ENCODE peak calls at places on chromosome 1, in nine cellular contexts. J, N, M, K, S, E, T, X and Q are unnamed samples.

GRCh38 chr1:41341756-41342562 is 19.3 kb upstream of the FOXO6 start:
- DNase-seq in J (peak; percentile 51), N (no peak), M (no peak), K (no peak), S (no peak), E (no peak), T (peak; percentile 67), X (peak; percentile 56), Q (no peak)

GRCh38 chr1:186059752-186060151 is 315.3 kb downstream of the TPR start:
- DNase-seq in J (no peak), N (no peak), M (no peak), K (no peak), S (no peak), E (no peak), T (no peak), X (no peak), Q (no peak)

GRCh38 chr1:211932581-211933010 is 102.0 kb upstream of the LPGAT1 start:
- DNase-seq in J (no peak), N (no peak), M (no peak), K (no peak), S (no peak), E (no peak), T (no peak), X (no peak), Q (no peak)

GRCh38 chr1:207021876-207022596 is 10.5 kb downstream of the C1orf116 start:
- DNase-seq in J (no peak), N (no peak), M (no peak), K (no peak), S (no peak), E (no peak), T (no peak), X (no peak), Q (peak; percentile 40)

GRCh38 chr1:207499573-207499972 is 3.6 kb downstream of the CR1 start:
- DNase-seq in J (peak; percentile 71), N (no peak), M (no peak), K (no peak), S (peak; percentile 55), E (peak; percentile 66), T (peak; percentile 81), X (peak; percentile 74), Q (peak; percentile 82)

GRCh38 chr1:207282049-207282448 is 39.4 kb upstream of the CD55 start:
- DNase-seq in J (no peak), N (no peak), M (no peak), K (no peak), S (no peak), E (no peak), T (no peak), X (no peak), Q (no peak)

GRCh38 chr1:156608981-156609380 is 7.7 kb upstream of the GPATCH4 start:
- DNase-seq in J (no peak), N (no peak), M (no peak), K (no peak), S (no peak), E (no peak), T (peak; percentile 51), X (peak; percentile 43), Q (no peak)

GRCh38 chr1:174160109-174160473 is 771 bp downstream of the RABGAP1L start:
- DNase-seq in J (peak; percentile 77), N (peak; percentile 32), M (no peak), K (peak; percentile 73), S (peak; percentile 37), E (peak; percentile 61), T (peak; percentile 66), X (peak; percentile 80), Q (peak; percentile 48)

GRCh38 chr1:51961954-51962353 is 28.5 kb downstream of the RAB3B start:
- DNase-seq in J (no peak), N (no peak), M (no peak), K (no peak), S (no peak), E (no peak), T (no peak), X (no peak), Q (no peak)

GRCh38 chr1:98119793-98120192 is 199.0 kb upstream of the DPYD start:
- DNase-seq in J (no peak), N (no peak), M (no peak), K (no peak), S (no peak), E (no peak), T (peak; percentile 27), X (no peak), Q (no peak)

GRCh38 chr1:90561384-90561783 is 155.7 kb downstream of the BARHL2 start:
- DNase-seq in J (no peak), N (no peak), M (no peak), K (no peak), S (no peak), E (no peak), T (no peak), X (no peak), Q (no peak)

GRCh38 chr1:90561926-90562325 is 155.2 kb downstream of the BARHL2 start:
- DNase-seq in J (no peak), N (no peak), M (peak; percentile 71), K (no peak), S (no peak), E (no peak), T (no peak), X (no peak), Q (no peak)

GRCh38 chr1:90557706-90558105 is 159.4 kb downstream of the BARHL2 start:
- DNase-seq in J (no peak), N (no peak), M (no peak), K (no peak), S (no peak), E (no peak), T (no peak), X (no peak), Q (no peak)

GRCh38 chr1:90558754-90559378 is 158.2 kb downstream of the BARHL2 start:
- DNase-seq in J (no peak), N (no peak), M (no peak), K (no peak), S (no peak), E (no peak), T (no peak), X (no peak), Q (no peak)

DNA sequence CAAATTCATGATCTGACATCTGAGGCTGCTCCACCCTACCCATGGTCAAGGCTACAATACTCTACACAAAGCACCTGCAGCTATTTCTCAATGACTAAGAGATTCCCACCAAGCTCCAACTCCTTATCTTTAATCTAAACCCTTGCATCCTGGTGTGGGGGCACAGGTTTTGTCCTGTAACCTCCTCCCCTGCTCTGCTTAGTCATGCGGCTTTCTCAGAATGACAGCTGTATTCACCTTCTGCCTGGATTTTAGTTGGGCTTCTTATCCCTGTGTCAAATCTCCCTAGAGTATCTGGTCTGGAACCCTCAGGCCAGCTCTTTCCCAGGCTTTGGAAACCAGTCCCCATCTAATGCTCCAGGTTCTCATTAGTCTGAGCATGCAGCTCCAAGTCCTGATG is 159.0 kb downstream of the BARHL2 start:
- DNase-seq in J (no peak), N (no peak), M (no peak), K (no peak), S (no peak), E (no peak), T (no peak), X (no peak), Q (no peak)
- TF ChIP-seq EP300 in J (no peak), N (no peak), M (no peak), K (no peak), S (no peak), E (no peak), T (no peak), X (no peak), Q (no peak)

DNA sequence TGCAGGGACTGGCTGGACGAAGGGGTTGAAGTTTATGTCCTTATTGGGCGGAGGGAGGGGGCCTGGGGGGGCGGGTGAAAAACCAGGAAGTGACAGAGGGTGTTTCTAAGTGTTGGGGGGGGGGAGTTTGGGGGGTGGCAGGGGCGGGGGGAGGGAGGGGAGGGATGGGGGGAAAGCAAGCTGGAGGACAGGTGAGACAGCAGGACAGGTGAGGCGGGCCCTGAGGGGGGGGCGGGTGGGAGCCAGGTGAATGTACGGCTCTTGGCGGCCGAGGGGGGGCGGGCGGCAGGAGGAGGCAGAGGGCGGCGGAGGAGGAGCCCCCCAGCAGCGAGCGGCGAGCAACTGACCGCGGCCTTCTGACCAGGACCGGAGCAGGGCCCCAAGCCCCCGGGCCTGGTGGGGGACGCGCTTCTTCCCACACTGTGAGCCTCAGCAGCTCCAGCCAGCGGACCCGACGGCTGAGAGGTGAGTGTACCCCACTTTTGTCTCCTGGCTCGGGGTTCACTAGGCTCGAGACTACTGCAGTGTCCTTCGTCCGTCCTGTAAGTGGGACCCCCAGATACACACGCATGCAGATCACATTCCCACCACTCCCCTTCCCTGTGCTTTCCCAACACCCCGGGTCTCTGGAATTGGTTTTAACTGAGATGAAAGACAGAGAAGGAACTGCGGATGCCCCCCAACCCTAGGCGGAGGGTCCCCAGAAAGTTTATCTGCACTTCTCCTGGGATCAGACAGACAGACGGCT is at the start of gene ZBTB7B:
- DNase-seq in J (no peak), N (no peak), M (no peak), K (no peak), S (no peak), E (peak; percentile 74), T (peak; percentile 62), X (peak; percentile 54), Q (peak; percentile 91)
- TF ChIP-seq EP300 in J (no peak), N (no peak), M (no peak), K (no peak), S (no peak), E (no peak), T (no peak), X (no peak), Q (no peak)

GRCh38 chr1:37482796-37483744 is 8.7 kb downstream of the ZC3H12A start:
- DNase-seq in J (no peak), N (no peak), M (no peak), K (no peak), S (no peak), E (peak; percentile 36), T (no peak), X (peak; percentile 13), Q (peak; percentile 65)
- TF ChIP-seq EP300 in J (no peak), N (no peak), M (no peak), K (no peak), S (no peak), E (no peak), T (no peak), X (no peak), Q (no peak)

DNA sequence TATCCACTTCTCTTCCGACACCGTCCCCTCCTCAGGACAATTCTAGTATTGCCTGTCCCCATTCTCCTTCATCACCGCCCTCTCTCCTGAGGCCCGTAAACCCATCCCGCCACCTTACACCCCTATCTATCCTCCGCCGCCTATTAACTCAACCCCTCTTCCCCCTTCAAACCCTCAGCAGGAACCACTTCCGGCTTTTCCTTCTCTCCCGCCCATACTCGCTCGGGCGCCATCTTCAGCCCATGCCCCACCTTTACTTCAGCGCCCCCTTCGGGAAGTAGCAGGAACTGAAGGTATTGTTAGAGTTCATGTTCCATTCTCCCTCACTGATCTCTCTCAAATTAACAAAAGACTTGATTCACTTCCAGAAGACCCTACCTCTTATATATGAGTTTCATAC is 31.6 kb downstream of the VN1R5 start:
- DNase-seq in J (no peak), N (no peak), M (no peak), K (no peak), S (no peak), E (no peak), T (no peak), X (no peak), Q (no peak)
- TF ChIP-seq EP300 in J (no peak), N (no peak), M (no peak), K (no peak), S (no peak), E (no peak), T (no peak), X (no peak), Q (no peak)

DNA sequence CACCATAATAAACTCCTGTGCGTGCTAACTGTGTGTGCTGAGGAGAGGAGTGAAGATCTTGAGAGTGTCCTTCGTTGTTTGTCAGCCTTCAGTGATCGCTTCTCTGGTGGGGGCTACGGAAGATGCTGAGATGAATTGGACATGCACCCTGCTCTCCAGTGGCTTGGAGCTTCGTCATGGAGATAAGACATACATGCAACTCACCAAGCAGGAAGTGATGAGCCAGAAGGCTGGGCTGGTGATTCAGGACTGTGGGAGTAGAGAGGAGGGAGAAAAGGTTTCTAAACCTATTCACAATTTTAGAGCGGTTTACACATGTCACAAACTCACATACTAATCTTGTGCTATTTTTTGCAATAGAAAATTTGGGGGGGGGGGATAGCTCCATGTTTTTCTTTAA is 128.9 kb upstream of the ADAR start:
- DNase-seq in J (no peak), N (no peak), M (no peak), K (no peak), S (no peak), E (no peak), T (no peak), X (no peak), Q (no peak)
- TF ChIP-seq EP300 in J (no peak), N (no peak), M (no peak), K (no peak), S (no peak), E (no peak), T (no peak), X (no peak), Q (no peak)